ENCODE peak calls at places on chromosomes 13 and 19, in eight cellular contexts. G, Y, A, M, U, H, B and S are unnamed samples.

GRCh38 chr19:11420429-11420893 is 1.3 kb upstream of the RGL3 start:
- DNase-seq in G (no peak), A (peak; percentile 49), M (no peak), H (no peak), U (no peak), B (no peak), Y (no peak), S (peak; percentile 64)

GRCh38 chr13:64782459-64782858 is 2447.7 kb downstream of the PCDH9 start:
- DNase-seq in B (no peak), U (no peak), Y (no peak), A (no peak), M (no peak), G (no peak), H (no peak), S (no peak)

GRCh38 chr19:31135841-31136240 is 213.4 kb downstream of the TSHZ3 start:
- DNase-seq in Y (peak; percentile 62), B (no peak), G (no peak), U (no peak), M (peak; percentile 34), A (no peak), H (no peak), S (no peak)

GRCh38 chr13:109998808-109999528 is 212.6 kb upstream of the IRS2 start:
- DNase-seq in U (peak; percentile 73), H (no peak), B (peak; percentile 65), G (no peak), Y (peak; percentile 84), A (no peak), M (peak; percentile 86), S (no peak)

GRCh38 chr19:15759962-15760565 is 22.3 kb downstream of the OR10H3 start:
- DNase-seq in M (no peak), B (no peak), Y (no peak), H (peak; percentile 21), A (peak; percentile 32), G (no peak), U (no peak), S (no peak)

GRCh38 chr13:27455331-27455855 is 5.0 kb upstream of the MTIF3 start:
- DNase-seq in B (no peak), U (no peak), Y (peak; percentile 15), M (no peak), H (peak; percentile 38), G (no peak), A (peak; percentile 53), S (peak; percentile 50)

GRCh38 chr13:98144501-98145350 is 1.8 kb downstream of the FARP1 start:
- DNase-seq in H (no peak), Y (peak; percentile 63), A (no peak), U (peak; percentile 60), B (no peak), M (no peak), G (no peak), S (no peak)

GRCh38 chr13:98784666-98785065 is 32.2 kb upstream of the SLC15A1 start:
- DNase-seq in B (no peak), M (no peak), U (no peak), A (no peak), G (no peak), H (no peak), Y (no peak), S (no peak)

GRCh38 chr13:72639377-72639776 is 88.1 kb downstream of the MZT1 start:
- DNase-seq in Y (no peak), B (no peak), U (no peak), G (no peak), H (no peak), A (no peak), M (no peak), S (no peak)

GRCh38 chr13:45691667-45692066 is 10.5 kb upstream of the CBY2 start:
- DNase-seq in G (no peak), A (no peak), M (no peak), Y (no peak), H (no peak), B (no peak), U (no peak), S (no peak)

GRCh38 chr19:24032651-24033050 is 54.3 kb upstream of the ZNF254 start:
- DNase-seq in U (no peak), Y (no peak), H (no peak), M (no peak), A (no peak), G (no peak), B (no peak), S (no peak)

GRCh38 chr19:24033962-24034342 is 53.0 kb upstream of the ZNF254 start:
- DNase-seq in H (peak; percentile 56), B (peak; percentile 25), M (peak; percentile 70), A (peak; percentile 59), U (peak; percentile 74), Y (peak; percentile 79), G (no peak), S (peak; percentile 47)

GRCh38 chr19:24029941-24030636 is 56.9 kb upstream of the ZNF254 start:
- DNase-seq in Y (no peak), G (no peak), A (no peak), U (no peak), B (no peak), M (no peak), H (no peak), S (no peak)

DNA sequence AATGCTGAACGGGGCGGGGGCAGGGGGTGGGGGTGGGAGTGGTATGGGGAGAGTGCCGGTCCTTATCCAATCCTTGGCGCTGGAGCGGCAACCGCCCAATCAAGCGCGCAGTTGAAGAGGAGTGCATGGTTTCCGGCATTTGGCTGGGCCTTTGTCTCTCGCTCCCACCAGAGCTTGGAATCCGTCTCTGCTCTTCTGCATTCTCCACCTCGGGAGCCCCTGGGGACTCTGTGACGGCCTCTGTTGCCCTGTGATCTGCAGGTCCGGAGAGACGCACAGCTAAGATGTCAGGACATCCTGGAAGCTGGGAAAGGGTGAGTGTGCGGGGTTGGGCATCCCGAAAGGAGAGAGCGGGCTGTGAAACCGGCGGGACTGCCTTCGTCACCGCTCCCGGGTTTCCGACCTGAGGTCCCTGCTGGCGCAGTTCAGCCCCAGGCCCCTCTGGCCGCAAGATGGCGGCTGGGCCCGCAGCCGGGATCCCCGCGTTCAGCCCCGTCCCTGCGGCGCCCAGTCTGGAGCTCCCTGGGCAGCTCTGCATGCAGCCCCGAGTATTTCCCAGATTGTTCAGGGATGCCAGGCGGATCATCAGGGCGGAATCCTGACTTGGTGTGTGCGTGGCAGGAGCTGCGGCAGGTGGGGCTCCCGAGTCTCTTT is 53.6 kb upstream of the ZNF254 start:
- DNase-seq in M (peak; percentile 94), U (peak; percentile 94), G (peak; percentile 87), B (peak; percentile 70), A (peak; percentile 92), H (peak; percentile 90), Y (peak; percentile 97), S (peak; percentile 94)
- TF ChIP-seq CTCF in M (peak; percentile 8), U (no peak), G (no peak), B (no peak), A (no peak), H (no peak), Y (peak; percentile 17), S (no peak)

DNA sequence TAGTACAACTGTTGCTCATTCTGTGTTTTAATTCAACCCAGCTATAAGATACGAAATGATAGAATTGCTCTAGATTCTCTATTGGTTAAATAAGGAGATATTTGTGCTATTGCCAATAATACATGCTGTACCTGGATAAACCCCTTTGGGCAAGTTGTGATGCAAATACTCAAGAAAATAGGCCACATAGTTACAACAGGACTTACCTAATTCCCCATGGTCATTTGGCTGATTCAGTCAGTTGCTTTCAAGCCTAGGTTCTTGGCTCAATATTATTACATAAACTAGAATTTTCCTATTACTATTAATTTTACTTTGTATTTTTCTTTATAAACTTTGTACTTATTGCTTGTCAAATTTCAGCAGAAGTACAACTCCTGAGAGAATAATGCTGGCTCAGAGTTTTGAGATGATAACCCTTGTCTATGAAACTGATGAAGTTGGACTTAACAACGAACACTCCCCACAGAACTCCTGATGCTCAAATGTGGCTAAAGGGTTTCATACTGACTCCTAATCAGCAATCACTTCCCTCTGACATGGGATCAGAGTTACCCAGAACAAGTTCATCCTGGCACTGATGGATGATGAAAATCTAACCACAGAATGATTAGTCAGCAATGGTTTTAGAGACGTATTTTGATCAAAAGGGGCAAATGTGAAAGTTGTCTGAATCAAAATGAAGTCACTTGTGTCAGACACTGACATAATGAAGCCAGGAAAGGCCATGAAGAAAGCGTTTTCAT is 221.1 kb downstream of the ITGBL1 start:
- DNase-seq in G (no peak), Y (no peak), B (no peak), M (no peak), A (no peak), H (no peak), U (no peak), S (no peak)
- TF ChIP-seq CTCF in G (no peak), Y (no peak), B (no peak), M (no peak), A (no peak), H (no peak), U (no peak), S (no peak)

GRCh38 chr13:40812102-40812501 is 22.7 kb downstream of the SLC25A15 start:
- DNase-seq in H (no peak), G (no peak), M (no peak), Y (no peak), A (peak; percentile 40), U (no peak), B (no peak), S (no peak)

GRCh38 chr13:40814803-40815202 is 25.4 kb downstream of the SLC25A15 start:
- DNase-seq in B (no peak), U (no peak), Y (peak; percentile 21), H (no peak), M (no peak), G (no peak), A (no peak), S (no peak)

GRCh38 chr13:40812724-40813445 is 23.5 kb downstream of the SLC25A15 start:
- DNase-seq in B (no peak), G (no peak), Y (peak; percentile 19), A (no peak), H (no peak), M (peak; percentile 27), U (peak; percentile 18), S (no peak)

GRCh38 chr13:40809471-40809870 is 20.1 kb downstream of the SLC25A15 start:
- DNase-seq in M (no peak), H (no peak), B (no peak), A (no peak), U (no peak), G (no peak), Y (no peak), S (no peak)

DNA sequence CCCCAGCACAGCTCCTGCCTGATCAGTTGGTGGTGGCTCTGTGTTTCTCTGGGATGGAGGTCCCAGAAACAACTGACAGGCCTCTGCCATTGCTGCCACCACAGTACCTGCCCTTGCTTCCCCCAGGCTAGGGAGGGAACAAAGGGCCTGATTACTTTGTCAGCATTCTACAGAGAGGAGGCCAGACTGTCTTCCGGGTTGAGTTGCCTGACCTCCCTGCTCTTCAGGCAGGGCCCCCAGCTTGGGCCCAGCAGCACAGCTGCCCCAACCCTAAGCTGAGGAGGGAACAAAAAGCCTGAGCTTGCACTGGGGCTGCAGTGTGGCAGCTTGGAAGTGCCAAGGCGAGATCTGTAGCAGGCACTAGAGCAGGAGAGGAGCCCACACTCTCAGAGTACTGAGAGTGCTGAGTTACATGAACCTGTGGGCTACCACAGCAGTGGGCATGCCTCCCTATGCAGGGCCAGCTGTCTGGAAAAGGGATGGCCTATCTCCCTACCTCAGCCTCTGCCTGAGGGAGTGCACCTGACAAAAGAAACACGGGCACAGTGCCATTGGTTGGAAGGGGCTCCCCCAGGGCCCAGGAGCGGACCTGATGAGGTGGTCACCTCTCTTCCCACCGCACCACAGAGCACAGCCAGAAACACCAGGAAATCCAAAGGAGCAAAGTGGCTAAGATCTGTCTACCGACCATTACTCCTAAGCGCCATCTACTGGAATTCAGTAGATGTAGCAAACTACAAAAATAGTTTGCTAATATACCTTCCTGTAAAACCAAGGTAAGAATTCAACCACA is 24.4 kb downstream of the SLC25A15 start:
- DNase-seq in G (no peak), H (no peak), A (peak; percentile 63), Y (peak; percentile 66), U (peak; percentile 22), M (peak; percentile 16), B (no peak), S (peak; percentile 49)
- TF ChIP-seq CTCF in G (peak; percentile 62), H (peak; percentile 76), A (peak; percentile 25), Y (peak; percentile 65), U (peak; percentile 57), M (peak; percentile 65), B (peak; percentile 31), S (peak; percentile 46)

GRCh38 chr19:44653977-44654784 is 10.5 kb downstream of the PVR start:
- DNase-seq in A (peak; percentile 90), B (no peak), M (peak; percentile 46), H (peak; percentile 88), Y (peak; percentile 63), G (no peak), U (peak; percentile 39), S (peak; percentile 86)
- TF ChIP-seq CTCF in A (peak; percentile 95), B (peak; percentile 54), M (peak; percentile 72), H (peak; percentile 75), Y (peak; percentile 63), G (peak; percentile 65), U (peak; percentile 56), S (peak; percentile 75)